ENCODE peak calls at places on chromosomes 7 and 10, in four cellular contexts. One of them, this sample, is unnamed.

GRCh38 chr10:12350167-12350872 is 973 bp downstream of the CAMK1D start:
- DNase-seq in Caki2: peak
- DNase-seq in ACHN: peak
- DNase-seq in IMR-90: peak
- DNase-seq in this sample: peak

GRCh38 chr10:69578508-69578991 is 5.3 kb upstream of the NEUROG3 start:
- DNase-seq in Caki2: no peak
- DNase-seq in ACHN: no peak
- DNase-seq in IMR-90: no peak
- DNase-seq in this sample: no peak

GRCh38 chr10:4450981-4451501 is 375.0 kb upstream of the AKR1E2 start:
- DNase-seq in Caki2: no peak
- DNase-seq in ACHN: no peak
- DNase-seq in IMR-90: peak
- DNase-seq in this sample: peak

GRCh38 chr10:21080246-21080645 is 183.1 kb upstream of the NEBL start:
- DNase-seq in Caki2: no peak
- DNase-seq in ACHN: no peak
- DNase-seq in IMR-90: no peak
- DNase-seq in this sample: no peak

GRCh38 chr7:157266272-157266671 is 70.5 kb upstream of the DNAJB6 start:
- DNase-seq in Caki2: no peak
- DNase-seq in ACHN: no peak
- DNase-seq in IMR-90: peak
- DNase-seq in this sample: no peak

GRCh38 chr7:137984181-137985041 is 17.5 kb downstream of the CREB3L2 start:
- DNase-seq in Caki2: no peak
- DNase-seq in ACHN: no peak
- DNase-seq in IMR-90: no peak
- DNase-seq in this sample: no peak

GRCh38 chr10:30917790-30918189 is 113.9 kb downstream of the ZNF438 start:
- DNase-seq in Caki2: no peak
- DNase-seq in ACHN: no peak
- DNase-seq in IMR-90: peak
- DNase-seq in this sample: no peak

GRCh38 chr10:48439581-48440041 is 133.1 kb downstream of the MAPK8 start:
- DNase-seq in Caki2: no peak
- DNase-seq in ACHN: no peak
- DNase-seq in IMR-90: peak
- DNase-seq in this sample: peak

GRCh38 chr7:143499246-143499645 is 21.6 kb downstream of the TAS2R41 start:
- DNase-seq in Caki2: no peak
- DNase-seq in ACHN: no peak
- DNase-seq in IMR-90: peak
- DNase-seq in this sample: peak

GRCh38 chr7:39410582-39410981 is 155.6 kb upstream of the YAE1 start:
- DNase-seq in Caki2: no peak
- DNase-seq in ACHN: no peak
- DNase-seq in IMR-90: no peak
- DNase-seq in this sample: no peak